ENCODE peak calls at places on chromosomes 12 and 14, in ten cellular contexts. P is spleen, O is brain microvascular endothelial cell, V is AG04449, Y is HFF-Myc, D is tibial artery, E is PC-9, J is lower leg skin, U is Panc1, Z is Caco-2. W is an unnamed sample.
A peak's percentile ranks its signal among the peaks of the same experiment; 100 is the strongest.

GRCh38 chr12:131755305-131756113 is 44.6 kb downstream of the SFSWAP start:
- DNase-seq in P (peak; percentile 48), O (peak; percentile 4), V (no peak), Y (no peak), D (no peak), E (peak; percentile 60), J (no peak), U (no peak), Z (peak; percentile 55), W (no peak)

GRCh38 chr12:11653215-11653753 is 3.8 kb downstream of the ETV6 start:
- DNase-seq in P (no peak), O (no peak), V (no peak), Y (no peak), D (no peak), E (no peak), J (no peak), U (no peak), Z (no peak), W (no peak)

GRCh38 chr14:79369359-79370332 is 841.7 kb downstream of the DIO2 start:
- DNase-seq in P (no peak), O (peak; percentile 97), V (peak; percentile 83), Y (peak; percentile 60), D (no peak), E (no peak), J (no peak), U (no peak), Z (no peak), W (peak; percentile 52)

GRCh38 chr12:98256830-98257229 is 258.6 kb upstream of the TMPO start:
- DNase-seq in P (no peak), O (no peak), V (no peak), Y (no peak), D (no peak), E (no peak), J (no peak), U (no peak), Z (no peak), W (no peak)

GRCh38 chr12:26571539-26571938 is 261.5 kb downstream of the ITPR2 start:
- DNase-seq in P (no peak), O (no peak), V (no peak), Y (no peak), D (no peak), E (no peak), J (no peak), U (no peak), Z (no peak), W (no peak)

GRCh38 chr14:96201965-96202364 is 2.7 kb upstream of the BDKRB2 start:
- DNase-seq in P (peak; percentile 36), O (no peak), V (no peak), Y (no peak), D (no peak), E (no peak), J (no peak), U (no peak), Z (no peak), W (no peak)

GRCh38 chr12:42756841-42757661 is 167.5 kb upstream of the PRICKLE1 start:
- DNase-seq in P (no peak), O (peak; percentile 97), V (peak; percentile 67), Y (no peak), D (no peak), E (peak; percentile 98), J (no peak), U (no peak), Z (peak; percentile 82), W (peak; percentile 80)

GRCh38 chr12:65493893-65494205 is 215.4 kb downstream of the MSRB3 start:
- DNase-seq in P (no peak), O (no peak), V (no peak), Y (no peak), D (no peak), E (no peak), J (no peak), U (no peak), Z (no peak), W (no peak)

GRCh38 chr12:57225680-57226190 is 3.8 kb upstream of the SHMT2 start:
- DNase-seq in P (no peak), O (no peak), V (no peak), Y (no peak), D (no peak), E (no peak), J (no peak), U (no peak), Z (no peak), W (no peak)

GRCh38 chr12:9674226-9674590 is 4.7 kb downstream of the CLEC2D start:
- DNase-seq in P (no peak), O (no peak), V (no peak), Y (no peak), D (no peak), E (no peak), J (no peak), U (no peak), Z (no peak), W (no peak)

DNA sequence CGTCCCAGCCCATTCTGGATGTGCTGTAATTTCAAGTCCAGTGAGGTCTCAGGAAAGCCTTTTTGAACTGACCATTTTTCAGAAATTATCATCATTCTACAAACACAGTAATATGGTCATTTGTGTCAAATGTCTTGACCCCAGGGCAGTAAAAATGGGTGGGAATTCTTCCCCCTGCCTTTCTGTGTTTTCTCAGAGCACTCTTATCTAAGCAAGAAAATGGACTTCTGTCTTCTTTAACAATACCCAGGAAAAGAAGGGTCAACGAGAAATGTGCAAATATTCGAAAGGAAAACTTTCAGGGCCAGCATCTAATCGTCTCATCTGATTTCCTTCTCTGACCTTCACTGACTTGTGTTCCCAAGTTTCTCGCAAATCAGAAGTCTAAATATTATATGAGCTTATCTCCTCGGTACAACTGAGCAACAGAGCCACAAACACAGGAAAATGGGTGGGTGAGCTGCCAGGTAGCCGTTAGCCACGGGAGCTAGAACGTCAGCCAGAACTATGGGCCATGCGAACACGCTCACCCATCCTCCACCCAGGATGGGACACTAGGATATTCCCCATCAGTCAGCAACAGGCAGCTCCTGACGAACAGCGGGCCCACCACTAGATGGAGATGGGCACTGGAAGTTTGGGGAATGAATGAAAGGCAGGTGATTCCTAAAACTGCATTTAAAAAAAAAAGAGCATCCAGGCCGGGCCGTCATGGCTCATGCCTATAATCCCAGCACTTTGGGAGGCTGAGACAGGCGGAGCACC is 57.1 kb downstream of the VWF start:
- DNase-seq in P (no peak), O (peak; percentile 36), V (no peak), Y (no peak), D (no peak), E (peak; percentile 45), J (no peak), U (peak; percentile 30), Z (peak; percentile 88), W (no peak)
- TF ChIP-seq CTCF in P (peak; percentile 48), O (peak; percentile 77), V (peak; percentile 39), Y (peak; percentile 55), D (peak; percentile 35), E (peak; percentile 71), J (no peak), U (peak; percentile 76), Z (peak; percentile 87), W (peak; percentile 51)

GRCh38 chr14:54625158-54625557 is 58.2 kb downstream of the SAMD4A start:
- DNase-seq in P (no peak), O (peak; percentile 60), V (peak; percentile 83), Y (no peak), D (no peak), E (no peak), J (no peak), U (no peak), Z (no peak), W (no peak)

GRCh38 chr14:54629183-54629582 is 62.3 kb downstream of the SAMD4A start:
- DNase-seq in P (no peak), O (no peak), V (no peak), Y (no peak), D (no peak), E (no peak), J (no peak), U (no peak), Z (no peak), W (no peak)

GRCh38 chr14:54629635-54630360 is 62.9 kb downstream of the SAMD4A start:
- DNase-seq in P (no peak), O (no peak), V (no peak), Y (no peak), D (no peak), E (no peak), J (no peak), U (no peak), Z (no peak), W (no peak)

GRCh38 chr14:54627718-54628345 is 60.9 kb downstream of the SAMD4A start:
- DNase-seq in P (peak; percentile 76), O (peak; percentile 81), V (no peak), Y (peak; percentile 49), D (peak; percentile 69), E (no peak), J (no peak), U (no peak), Z (no peak), W (no peak)

GRCh38 chr14:54627325-54627717 is 60.4 kb downstream of the SAMD4A start:
- DNase-seq in P (no peak), O (peak; percentile 18), V (no peak), Y (no peak), D (no peak), E (no peak), J (no peak), U (no peak), Z (no peak), W (no peak)
- H3K4me3 ChIP-seq in P (no peak overlapping the region), O (peak overlapping the region; percentile 24), V (peak overlapping the region; percentile 9), Y (no peak overlapping the region), D (peak overlapping the region; percentile 32), E (no peak overlapping the region), J (no peak overlapping the region), U (no peak overlapping the region), Z (no peak overlapping the region), W (no peak overlapping the region)

DNA sequence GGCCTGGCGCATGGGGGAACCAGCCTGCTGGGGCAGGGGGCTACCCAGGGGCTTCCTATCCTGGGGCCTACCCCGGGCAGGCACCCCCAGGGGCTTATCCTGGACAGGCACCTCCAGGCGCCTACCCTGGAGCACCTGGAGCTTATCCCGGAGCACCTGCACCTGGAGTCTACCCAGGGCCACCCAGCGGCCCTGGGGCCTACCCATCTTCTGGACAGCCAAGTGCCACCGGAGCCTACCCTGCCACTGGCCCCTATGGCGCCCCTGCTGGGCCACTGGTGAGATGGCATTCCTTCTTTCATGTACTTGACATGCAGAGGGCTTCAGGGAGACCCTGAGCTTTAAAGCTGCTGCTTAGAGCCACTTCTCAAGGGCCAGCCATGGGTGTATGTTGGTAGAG is 9.0 kb downstream of the LGALS3 start:
- DNase-seq in P (no peak), O (no peak), V (no peak), Y (no peak), D (no peak), E (no peak), J (no peak), U (no peak), Z (no peak), W (no peak)
- TF ChIP-seq CTCF in P (no peak), O (peak; percentile 57), V (no peak), Y (peak; percentile 41), D (no peak), E (no peak), J (no peak), U (peak; percentile 38), Z (peak; percentile 30), W (peak; percentile 22)

DNA sequence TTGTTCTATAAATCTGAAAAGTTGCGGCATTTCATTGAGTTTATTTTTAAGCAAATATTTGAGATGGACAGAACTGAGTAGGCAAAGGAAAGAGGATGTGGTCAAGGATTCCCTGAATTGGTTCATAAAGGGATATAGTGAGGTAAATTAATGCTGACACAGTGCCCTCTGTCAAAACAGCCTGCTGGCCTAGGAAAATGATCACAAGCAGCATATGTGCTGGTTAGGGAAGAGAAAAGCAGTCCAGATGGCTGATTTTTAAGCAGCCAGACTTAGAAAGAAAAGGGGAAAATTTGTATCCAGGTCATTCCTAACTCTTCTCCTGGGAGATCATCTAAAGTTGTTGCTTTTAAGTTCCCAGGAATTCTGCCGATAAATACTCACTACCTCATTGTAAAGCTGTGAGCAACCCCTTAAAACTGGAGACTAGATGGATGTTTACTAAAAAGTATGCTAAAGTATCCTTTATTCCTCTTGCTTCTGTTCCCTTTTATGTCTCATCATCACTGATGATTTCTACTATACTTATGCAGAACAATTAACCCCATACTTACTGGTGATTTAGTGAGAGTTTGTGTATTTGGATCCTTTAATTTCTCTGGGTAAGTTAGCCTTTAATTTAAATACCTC is 46.4 kb upstream of the CNOT2 start:
- DNase-seq in P (no peak), O (no peak), V (no peak), Y (no peak), D (no peak), E (no peak), J (no peak), U (no peak), Z (no peak), W (no peak)
- H3K4me3 ChIP-seq in P (no peak overlapping the region), O (no peak overlapping the region), V (no peak overlapping the region), Y (no peak overlapping the region), D (no peak overlapping the region), E (no peak overlapping the region), J (no peak overlapping the region), U (no peak overlapping the region), Z (no peak overlapping the region), W (no peak overlapping the region)